ENCODE peak calls at places on chromosomes 13 and 19, in nine cellular contexts. One of them, this sample, is unnamed.

GRCh38 chr13:108315955-108316354 is 46.4 kb downstream of the TNFSF13B start:
- DNase-seq in naive B cell: no peak
- DNase-seq in posterior cingulate gyrus: no peak
- DNase-seq in fibroblast of mammary gland: no peak
- DNase-seq in omental fat pad: no peak
- DNase-seq in stimulated activated CD4-positive, alpha-beta T cell treated with anti-CD3 and anti-CD28 coated beads, Interleukin-12 subunit alpha, Interleukin-12 subunit beta, amount 100 ng/mL, for 48 hours: no peak
- DNase-seq in NCI-H187 treated with DMSO at 0.1 percent for 48 hours: no peak
- DNase-seq in dorsolateral prefrontal cortex: no peak
- DNase-seq in BJ: no peak
- DNase-seq in this sample: no peak

GRCh38 chr13:20534038-20534608 is 8.5 kb upstream of the CRYL1 start:
- DNase-seq in dorsolateral prefrontal cortex: no peak
- DNase-seq in posterior cingulate gyrus: no peak
- DNase-seq in BJ: no peak
- DNase-seq in NCI-H187 treated with DMSO at 0.1 percent for 48 hours: no peak
- DNase-seq in stimulated activated CD4-positive, alpha-beta T cell treated with anti-CD3 and anti-CD28 coated beads, Interleukin-12 subunit alpha, Interleukin-12 subunit beta, amount 100 ng/mL, for 48 hours: no peak
- DNase-seq in fibroblast of mammary gland: no peak
- DNase-seq in naive B cell: no peak
- DNase-seq in omental fat pad: no peak
- DNase-seq in this sample: no peak

GRCh38 chr19:51458899-51459592 is 792 bp upstream of the SIGLEC8 start:
- DNase-seq in BJ: no peak
- DNase-seq in omental fat pad: no peak
- DNase-seq in stimulated activated CD4-positive, alpha-beta T cell treated with anti-CD3 and anti-CD28 coated beads, Interleukin-12 subunit alpha, Interleukin-12 subunit beta, amount 100 ng/mL, for 48 hours: no peak
- DNase-seq in NCI-H187 treated with DMSO at 0.1 percent for 48 hours: no peak
- DNase-seq in naive B cell: no peak
- DNase-seq in fibroblast of mammary gland: no peak
- DNase-seq in dorsolateral prefrontal cortex: no peak
- DNase-seq in posterior cingulate gyrus: no peak
- DNase-seq in this sample: no peak

GRCh38 chr13:95660981-95661581 is 15.9 kb upstream of the DNAJC3 start:
- DNase-seq in omental fat pad: no peak
- DNase-seq in NCI-H187 treated with DMSO at 0.1 percent for 48 hours: no peak
- DNase-seq in BJ: no peak
- DNase-seq in posterior cingulate gyrus: no peak
- DNase-seq in dorsolateral prefrontal cortex: no peak
- DNase-seq in naive B cell: no peak
- DNase-seq in stimulated activated CD4-positive, alpha-beta T cell treated with anti-CD3 and anti-CD28 coated beads, Interleukin-12 subunit alpha, Interleukin-12 subunit beta, amount 100 ng/mL, for 48 hours: no peak
- DNase-seq in fibroblast of mammary gland: peak
- DNase-seq in this sample: no peak

GRCh38 chr13:31046711-31047279 is 114.3 kb downstream of the TEX26 start:
- DNase-seq in stimulated activated CD4-positive, alpha-beta T cell treated with anti-CD3 and anti-CD28 coated beads, Interleukin-12 subunit alpha, Interleukin-12 subunit beta, amount 100 ng/mL, for 48 hours: no peak
- DNase-seq in omental fat pad: no peak
- DNase-seq in posterior cingulate gyrus: peak
- DNase-seq in dorsolateral prefrontal cortex: no peak
- DNase-seq in BJ: no peak
- DNase-seq in fibroblast of mammary gland: peak
- DNase-seq in NCI-H187 treated with DMSO at 0.1 percent for 48 hours: peak
- DNase-seq in naive B cell: no peak
- DNase-seq in this sample: no peak

GRCh38 chr13:74838096-74838495 is 643.9 kb downstream of the TBC1D4 start:
- DNase-seq in dorsolateral prefrontal cortex: no peak
- DNase-seq in BJ: no peak
- DNase-seq in omental fat pad: no peak
- DNase-seq in fibroblast of mammary gland: no peak
- DNase-seq in naive B cell: no peak
- DNase-seq in NCI-H187 treated with DMSO at 0.1 percent for 48 hours: no peak
- DNase-seq in stimulated activated CD4-positive, alpha-beta T cell treated with anti-CD3 and anti-CD28 coated beads, Interleukin-12 subunit alpha, Interleukin-12 subunit beta, amount 100 ng/mL, for 48 hours: no peak
- DNase-seq in posterior cingulate gyrus: no peak
- DNase-seq in this sample: no peak

GRCh38 chr13:51342706-51343105 is 3.2 kb downstream of the SERPINE3 start:
- DNase-seq in naive B cell: no peak
- DNase-seq in dorsolateral prefrontal cortex: no peak
- DNase-seq in stimulated activated CD4-positive, alpha-beta T cell treated with anti-CD3 and anti-CD28 coated beads, Interleukin-12 subunit alpha, Interleukin-12 subunit beta, amount 100 ng/mL, for 48 hours: no peak
- DNase-seq in posterior cingulate gyrus: no peak
- DNase-seq in BJ: no peak
- DNase-seq in NCI-H187 treated with DMSO at 0.1 percent for 48 hours: no peak
- DNase-seq in omental fat pad: no peak
- DNase-seq in fibroblast of mammary gland: peak
- DNase-seq in this sample: no peak

GRCh38 chr19:48624067-48624594 is 4.8 kb downstream of the SPHK2 start:
- DNase-seq in stimulated activated CD4-positive, alpha-beta T cell treated with anti-CD3 and anti-CD28 coated beads, Interleukin-12 subunit alpha, Interleukin-12 subunit beta, amount 100 ng/mL, for 48 hours: peak
- DNase-seq in dorsolateral prefrontal cortex: peak
- DNase-seq in omental fat pad: peak
- DNase-seq in posterior cingulate gyrus: peak
- DNase-seq in naive B cell: peak
- DNase-seq in BJ: peak
- DNase-seq in fibroblast of mammary gland: peak
- DNase-seq in NCI-H187 treated with DMSO at 0.1 percent for 48 hours: peak
- DNase-seq in this sample: peak

GRCh38 chr19:12232961-12233360 is 61.7 kb downstream of the ZNF44 start:
- DNase-seq in naive B cell: no peak
- DNase-seq in fibroblast of mammary gland: no peak
- DNase-seq in NCI-H187 treated with DMSO at 0.1 percent for 48 hours: no peak
- DNase-seq in dorsolateral prefrontal cortex: no peak
- DNase-seq in stimulated activated CD4-positive, alpha-beta T cell treated with anti-CD3 and anti-CD28 coated beads, Interleukin-12 subunit alpha, Interleukin-12 subunit beta, amount 100 ng/mL, for 48 hours: no peak
- DNase-seq in omental fat pad: no peak
- DNase-seq in BJ: no peak
- DNase-seq in posterior cingulate gyrus: no peak
- DNase-seq in this sample: no peak

GRCh38 chr19:48368942-48369341 is 4.8 kb downstream of the SYNGR4 start:
- DNase-seq in naive B cell: no peak
- DNase-seq in posterior cingulate gyrus: no peak
- DNase-seq in stimulated activated CD4-positive, alpha-beta T cell treated with anti-CD3 and anti-CD28 coated beads, Interleukin-12 subunit alpha, Interleukin-12 subunit beta, amount 100 ng/mL, for 48 hours: no peak
- DNase-seq in BJ: no peak
- DNase-seq in fibroblast of mammary gland: no peak
- DNase-seq in dorsolateral prefrontal cortex: no peak
- DNase-seq in omental fat pad: no peak
- DNase-seq in NCI-H187 treated with DMSO at 0.1 percent for 48 hours: no peak
- DNase-seq in this sample: no peak

GRCh38 chr13:79662882-79663281 is 181.9 kb downstream of the NDFIP2 start:
- DNase-seq in stimulated activated CD4-positive, alpha-beta T cell treated with anti-CD3 and anti-CD28 coated beads, Interleukin-12 subunit alpha, Interleukin-12 subunit beta, amount 100 ng/mL, for 48 hours: no peak
- DNase-seq in NCI-H187 treated with DMSO at 0.1 percent for 48 hours: no peak
- DNase-seq in omental fat pad: no peak
- DNase-seq in naive B cell: no peak
- DNase-seq in BJ: no peak
- DNase-seq in dorsolateral prefrontal cortex: no peak
- DNase-seq in posterior cingulate gyrus: no peak
- DNase-seq in fibroblast of mammary gland: no peak
- DNase-seq in this sample: no peak

GRCh38 chr13:21478881-21479808 is 20.0 kb upstream of the ZDHHC20 start:
- DNase-seq in omental fat pad: no peak
- DNase-seq in fibroblast of mammary gland: peak
- DNase-seq in naive B cell: peak
- DNase-seq in BJ: peak
- DNase-seq in stimulated activated CD4-positive, alpha-beta T cell treated with anti-CD3 and anti-CD28 coated beads, Interleukin-12 subunit alpha, Interleukin-12 subunit beta, amount 100 ng/mL, for 48 hours: peak
- DNase-seq in posterior cingulate gyrus: no peak
- DNase-seq in dorsolateral prefrontal cortex: no peak
- DNase-seq in NCI-H187 treated with DMSO at 0.1 percent for 48 hours: peak
- DNase-seq in this sample: peak

GRCh38 chr19:13492128-13492527 is 14.2 kb downstream of the CACNA1A start:
- DNase-seq in stimulated activated CD4-positive, alpha-beta T cell treated with anti-CD3 and anti-CD28 coated beads, Interleukin-12 subunit alpha, Interleukin-12 subunit beta, amount 100 ng/mL, for 48 hours: no peak
- DNase-seq in NCI-H187 treated with DMSO at 0.1 percent for 48 hours: no peak
- DNase-seq in naive B cell: no peak
- DNase-seq in omental fat pad: no peak
- DNase-seq in dorsolateral prefrontal cortex: no peak
- DNase-seq in posterior cingulate gyrus: no peak
- DNase-seq in fibroblast of mammary gland: peak
- DNase-seq in BJ: peak
- DNase-seq in this sample: no peak

GRCh38 chr13:42649761-42650289 is 75.9 kb downstream of the TNFSF11 start:
- DNase-seq in NCI-H187 treated with DMSO at 0.1 percent for 48 hours: no peak
- DNase-seq in posterior cingulate gyrus: no peak
- DNase-seq in BJ: no peak
- DNase-seq in naive B cell: no peak
- DNase-seq in omental fat pad: no peak
- DNase-seq in fibroblast of mammary gland: peak
- DNase-seq in dorsolateral prefrontal cortex: no peak
- DNase-seq in stimulated activated CD4-positive, alpha-beta T cell treated with anti-CD3 and anti-CD28 coated beads, Interleukin-12 subunit alpha, Interleukin-12 subunit beta, amount 100 ng/mL, for 48 hours: no peak
- DNase-seq in this sample: no peak

GRCh38 chr19:17117250-17117789 is 41.7 kb downstream of the MYO9B start:
- DNase-seq in fibroblast of mammary gland: no peak
- DNase-seq in NCI-H187 treated with DMSO at 0.1 percent for 48 hours: no peak
- DNase-seq in BJ: no peak
- DNase-seq in stimulated activated CD4-positive, alpha-beta T cell treated with anti-CD3 and anti-CD28 coated beads, Interleukin-12 subunit alpha, Interleukin-12 subunit beta, amount 100 ng/mL, for 48 hours: no peak
- DNase-seq in dorsolateral prefrontal cortex: no peak
- DNase-seq in omental fat pad: no peak
- DNase-seq in posterior cingulate gyrus: peak
- DNase-seq in naive B cell: no peak
- DNase-seq in this sample: no peak

GRCh38 chr19:51274037-51274370 is 23.1 kb downstream of the SIGLECL1 start:
- DNase-seq in naive B cell: no peak
- DNase-seq in BJ: no peak
- DNase-seq in fibroblast of mammary gland: no peak
- DNase-seq in NCI-H187 treated with DMSO at 0.1 percent for 48 hours: no peak
- DNase-seq in stimulated activated CD4-positive, alpha-beta T cell treated with anti-CD3 and anti-CD28 coated beads, Interleukin-12 subunit alpha, Interleukin-12 subunit beta, amount 100 ng/mL, for 48 hours: no peak
- DNase-seq in dorsolateral prefrontal cortex: no peak
- DNase-seq in omental fat pad: no peak
- DNase-seq in posterior cingulate gyrus: no peak
- DNase-seq in this sample: no peak

GRCh38 chr19:55809381-55810058 is 22.3 kb downstream of the NLRP11 start:
- DNase-seq in posterior cingulate gyrus: peak
- DNase-seq in fibroblast of mammary gland: peak
- DNase-seq in omental fat pad: no peak
- DNase-seq in stimulated activated CD4-positive, alpha-beta T cell treated with anti-CD3 and anti-CD28 coated beads, Interleukin-12 subunit alpha, Interleukin-12 subunit beta, amount 100 ng/mL, for 48 hours: peak
- DNase-seq in BJ: no peak
- DNase-seq in NCI-H187 treated with DMSO at 0.1 percent for 48 hours: peak
- DNase-seq in naive B cell: peak
- DNase-seq in dorsolateral prefrontal cortex: no peak
- DNase-seq in this sample: no peak

GRCh38 chr13:61414686-61415664 is 674 bp downstream of the PCDH20 start:
- DNase-seq in omental fat pad: no peak
- DNase-seq in dorsolateral prefrontal cortex: peak
- DNase-seq in fibroblast of mammary gland: no peak
- DNase-seq in stimulated activated CD4-positive, alpha-beta T cell treated with anti-CD3 and anti-CD28 coated beads, Interleukin-12 subunit alpha, Interleukin-12 subunit beta, amount 100 ng/mL, for 48 hours: no peak
- DNase-seq in naive B cell: no peak
- DNase-seq in BJ: no peak
- DNase-seq in NCI-H187 treated with DMSO at 0.1 percent for 48 hours: no peak
- DNase-seq in posterior cingulate gyrus: peak
- DNase-seq in this sample: no peak

GRCh38 chr19:8640402-8641004 is 10.1 kb downstream of the NFILZ start:
- DNase-seq in dorsolateral prefrontal cortex: no peak
- DNase-seq in fibroblast of mammary gland: no peak
- DNase-seq in stimulated activated CD4-positive, alpha-beta T cell treated with anti-CD3 and anti-CD28 coated beads, Interleukin-12 subunit alpha, Interleukin-12 subunit beta, amount 100 ng/mL, for 48 hours: no peak
- DNase-seq in BJ: no peak
- DNase-seq in naive B cell: no peak
- DNase-seq in posterior cingulate gyrus: no peak
- DNase-seq in omental fat pad: no peak
- DNase-seq in NCI-H187 treated with DMSO at 0.1 percent for 48 hours: no peak
- DNase-seq in this sample: no peak

GRCh38 chr19:54665530-54665929 is 2.7 kb downstream of the LILRB4 start:
- DNase-seq in NCI-H187 treated with DMSO at 0.1 percent for 48 hours: no peak
- DNase-seq in dorsolateral prefrontal cortex: no peak
- DNase-seq in posterior cingulate gyrus: no peak
- DNase-seq in BJ: no peak
- DNase-seq in omental fat pad: no peak
- DNase-seq in stimulated activated CD4-positive, alpha-beta T cell treated with anti-CD3 and anti-CD28 coated beads, Interleukin-12 subunit alpha, Interleukin-12 subunit beta, amount 100 ng/mL, for 48 hours: no peak
- DNase-seq in fibroblast of mammary gland: no peak
- DNase-seq in naive B cell: no peak
- DNase-seq in this sample: no peak

GRCh38 chr19:39951065-39951650 is 16.7 kb upstream of the FCGBP start:
- DNase-seq in dorsolateral prefrontal cortex: no peak
- DNase-seq in posterior cingulate gyrus: no peak
- DNase-seq in fibroblast of mammary gland: no peak
- DNase-seq in stimulated activated CD4-positive, alpha-beta T cell treated with anti-CD3 and anti-CD28 coated beads, Interleukin-12 subunit alpha, Interleukin-12 subunit beta, amount 100 ng/mL, for 48 hours: no peak
- DNase-seq in NCI-H187 treated with DMSO at 0.1 percent for 48 hours: no peak
- DNase-seq in BJ: no peak
- DNase-seq in omental fat pad: no peak
- DNase-seq in naive B cell: no peak
- DNase-seq in this sample: no peak

GRCh38 chr13:108974686-108975085 is 345.3 kb downstream of the MYO16 start:
- DNase-seq in stimulated activated CD4-positive, alpha-beta T cell treated with anti-CD3 and anti-CD28 coated beads, Interleukin-12 subunit alpha, Interleukin-12 subunit beta, amount 100 ng/mL, for 48 hours: no peak
- DNase-seq in NCI-H187 treated with DMSO at 0.1 percent for 48 hours: no peak
- DNase-seq in naive B cell: no peak
- DNase-seq in omental fat pad: no peak
- DNase-seq in posterior cingulate gyrus: no peak
- DNase-seq in BJ: no peak
- DNase-seq in fibroblast of mammary gland: no peak
- DNase-seq in dorsolateral prefrontal cortex: no peak
- DNase-seq in this sample: no peak

GRCh38 chr19:6472713-6473112 is 8.6 kb downstream of the CRB3 start:
- DNase-seq in stimulated activated CD4-positive, alpha-beta T cell treated with anti-CD3 and anti-CD28 coated beads, Interleukin-12 subunit alpha, Interleukin-12 subunit beta, amount 100 ng/mL, for 48 hours: no peak
- DNase-seq in posterior cingulate gyrus: no peak
- DNase-seq in omental fat pad: no peak
- DNase-seq in dorsolateral prefrontal cortex: no peak
- DNase-seq in BJ: no peak
- DNase-seq in fibroblast of mammary gland: no peak
- DNase-seq in naive B cell: no peak
- DNase-seq in NCI-H187 treated with DMSO at 0.1 percent for 48 hours: no peak
- DNase-seq in this sample: no peak

GRCh38 chr19:3642987-3643386 is 16.4 kb upstream of the CACTIN start:
- DNase-seq in NCI-H187 treated with DMSO at 0.1 percent for 48 hours: no peak
- DNase-seq in omental fat pad: no peak
- DNase-seq in dorsolateral prefrontal cortex: no peak
- DNase-seq in BJ: no peak
- DNase-seq in posterior cingulate gyrus: no peak
- DNase-seq in stimulated activated CD4-positive, alpha-beta T cell treated with anti-CD3 and anti-CD28 coated beads, Interleukin-12 subunit alpha, Interleukin-12 subunit beta, amount 100 ng/mL, for 48 hours: no peak
- DNase-seq in fibroblast of mammary gland: no peak
- DNase-seq in naive B cell: no peak
- DNase-seq in this sample: no peak

GRCh38 chr19:1265611-1266115 is 3.5 kb upstream of the CIRBP start:
- DNase-seq in NCI-H187 treated with DMSO at 0.1 percent for 48 hours: no peak
- DNase-seq in dorsolateral prefrontal cortex: no peak
- DNase-seq in stimulated activated CD4-positive, alpha-beta T cell treated with anti-CD3 and anti-CD28 coated beads, Interleukin-12 subunit alpha, Interleukin-12 subunit beta, amount 100 ng/mL, for 48 hours: no peak
- DNase-seq in naive B cell: no peak
- DNase-seq in fibroblast of mammary gland: peak
- DNase-seq in posterior cingulate gyrus: no peak
- DNase-seq in BJ: no peak
- DNase-seq in omental fat pad: no peak
- DNase-seq in this sample: peak

GRCh38 chr13:45473627-45474026 is 8.9 kb downstream of the COG3 start:
- DNase-seq in posterior cingulate gyrus: no peak
- DNase-seq in BJ: no peak
- DNase-seq in fibroblast of mammary gland: no peak
- DNase-seq in NCI-H187 treated with DMSO at 0.1 percent for 48 hours: no peak
- DNase-seq in omental fat pad: no peak
- DNase-seq in dorsolateral prefrontal cortex: no peak
- DNase-seq in naive B cell: no peak
- DNase-seq in stimulated activated CD4-positive, alpha-beta T cell treated with anti-CD3 and anti-CD28 coated beads, Interleukin-12 subunit alpha, Interleukin-12 subunit beta, amount 100 ng/mL, for 48 hours: no peak
- DNase-seq in this sample: no peak

GRCh38 chr13:112661291-112661690 is 28.5 kb upstream of the ATP11A start:
- DNase-seq in omental fat pad: no peak
- DNase-seq in posterior cingulate gyrus: no peak
- DNase-seq in fibroblast of mammary gland: no peak
- DNase-seq in NCI-H187 treated with DMSO at 0.1 percent for 48 hours: no peak
- DNase-seq in stimulated activated CD4-positive, alpha-beta T cell treated with anti-CD3 and anti-CD28 coated beads, Interleukin-12 subunit alpha, Interleukin-12 subunit beta, amount 100 ng/mL, for 48 hours: no peak
- DNase-seq in dorsolateral prefrontal cortex: no peak
- DNase-seq in naive B cell: no peak
- DNase-seq in BJ: no peak
- DNase-seq in this sample: no peak

GRCh38 chr13:47291116-47291656 is 394.3 kb upstream of the HTR2A start:
- DNase-seq in NCI-H187 treated with DMSO at 0.1 percent for 48 hours: no peak
- DNase-seq in stimulated activated CD4-positive, alpha-beta T cell treated with anti-CD3 and anti-CD28 coated beads, Interleukin-12 subunit alpha, Interleukin-12 subunit beta, amount 100 ng/mL, for 48 hours: no peak
- DNase-seq in naive B cell: no peak
- DNase-seq in posterior cingulate gyrus: no peak
- DNase-seq in BJ: no peak
- DNase-seq in omental fat pad: no peak
- DNase-seq in dorsolateral prefrontal cortex: no peak
- DNase-seq in fibroblast of mammary gland: no peak
- DNase-seq in this sample: no peak

GRCh38 chr13:42038661-42039456 is 9.6 kb upstream of the DGKH start:
- DNase-seq in dorsolateral prefrontal cortex: no peak
- DNase-seq in posterior cingulate gyrus: no peak
- DNase-seq in omental fat pad: no peak
- DNase-seq in NCI-H187 treated with DMSO at 0.1 percent for 48 hours: no peak
- DNase-seq in BJ: peak
- DNase-seq in naive B cell: no peak
- DNase-seq in stimulated activated CD4-positive, alpha-beta T cell treated with anti-CD3 and anti-CD28 coated beads, Interleukin-12 subunit alpha, Interleukin-12 subunit beta, amount 100 ng/mL, for 48 hours: no peak
- DNase-seq in fibroblast of mammary gland: peak
- DNase-seq in this sample: no peak

GRCh38 chr13:110964229-110965037 is 49.6 kb upstream of the ANKRD10 start:
- DNase-seq in posterior cingulate gyrus: no peak
- DNase-seq in BJ: no peak
- DNase-seq in omental fat pad: no peak
- DNase-seq in NCI-H187 treated with DMSO at 0.1 percent for 48 hours: no peak
- DNase-seq in dorsolateral prefrontal cortex: no peak
- DNase-seq in naive B cell: no peak
- DNase-seq in fibroblast of mammary gland: no peak
- DNase-seq in stimulated activated CD4-positive, alpha-beta T cell treated with anti-CD3 and anti-CD28 coated beads, Interleukin-12 subunit alpha, Interleukin-12 subunit beta, amount 100 ng/mL, for 48 hours: no peak
- DNase-seq in this sample: no peak

GRCh38 chr13:50006426-50007135 is 8.7 kb upstream of the KCNRG start:
- DNase-seq in posterior cingulate gyrus: no peak
- DNase-seq in BJ: no peak
- DNase-seq in stimulated activated CD4-positive, alpha-beta T cell treated with anti-CD3 and anti-CD28 coated beads, Interleukin-12 subunit alpha, Interleukin-12 subunit beta, amount 100 ng/mL, for 48 hours: no peak
- DNase-seq in fibroblast of mammary gland: peak
- DNase-seq in naive B cell: no peak
- DNase-seq in NCI-H187 treated with DMSO at 0.1 percent for 48 hours: no peak
- DNase-seq in omental fat pad: no peak
- DNase-seq in dorsolateral prefrontal cortex: no peak
- DNase-seq in this sample: no peak